ENCODE peak calls at places on chromosomes 1 and 21, in five cellular contexts. Y, O, Z, Q and L are unnamed samples.

GRCh38 chr21:42806489-42807140 is 72.7 kb downstream of the WDR4 start:
- DNase-seq in Y (no peak), O (no peak), Q (no peak), Z (no peak), L (no peak)

GRCh38 chr1:11691928-11692711 is 610 bp downstream of the DRAXIN start:
- DNase-seq in O (no peak), Y (no peak), Z (no peak), Q (no peak), L (no peak)

GRCh38 chr1:93716163-93716562 is 34.5 kb upstream of the BCAR3 start:
- DNase-seq in Q (no peak), Z (no peak), Y (no peak), O (no peak), L (no peak)

GRCh38 chr1:172976222-172977041 is 74.3 kb downstream of the TNFSF18 start:
- DNase-seq in Z (no peak), O (peak), Y (peak), Q (no peak), L (no peak)

GRCh38 chr21:42238185-42238934 is 19.4 kb downstream of the ABCG1 start:
- DNase-seq in Y (no peak), O (no peak), Z (peak), Q (no peak), L (peak)

GRCh38 chr1:4836574-4836973 is 182.2 kb downstream of the AJAP1 start:
- DNase-seq in Y (no peak), O (no peak), Z (no peak), Q (no peak), L (no peak)

GRCh38 chr1:115295904-115296696 is 41.9 kb downstream of the NGF start:
- DNase-seq in Y (no peak), Z (no peak), O (no peak), Q (no peak), L (no peak)

GRCh38 chr1:178146456-178146855 is 52.6 kb downstream of the RASAL2 start:
- DNase-seq in Z (no peak), Y (no peak), O (no peak), Q (no peak), L (no peak)

GRCh38 chr1:182086136-182086535 is 24.6 kb upstream of the ZNF648 start:
- DNase-seq in Y (no peak), O (no peak), Q (no peak), Z (no peak), L (no peak)

GRCh38 chr1:92043621-92044020 is 13.8 kb downstream of the EPHX4 start:
- DNase-seq in Z (no peak), Y (no peak), Q (no peak), O (peak), L (no peak)

GRCh38 chr1:229076217-229076616 is 194.7 kb upstream of the RAB4A start:
- DNase-seq in Y (no peak), Q (no peak), O (no peak), Z (no peak), L (no peak)

GRCh38 chr1:15758537-15758936 is at the start of gene FBLIM1:
- DNase-seq in Q (no peak), Y (peak), Z (no peak), O (no peak), L (no peak)